ENCODE peak calls at places on chromosomes 11 and 22, in four cellular contexts. R is suprapubic skin, H is pancreas, L is bronchial epithelial cell. X is an unnamed sample.

GRCh38 chr11:117786099-117786870 is 10.7 kb downstream of the DSCAML1 start:
- DNase-seq in R (no peak), H (no peak), L (peak), X (no peak)

GRCh38 chr22:46815896-46816721 is 53.7 kb downstream of the TBC1D22A start:
- DNase-seq in R (no peak), H (no peak), L (no peak), X (no peak)

GRCh38 chr11:124740277-124740882 is 638 bp downstream of the NRGN start:
- DNase-seq in R (no peak), H (no peak), L (no peak), X (no peak)

GRCh38 chr11:61833926-61834277 is 5.8 kb downstream of the FADS2 start:
- DNase-seq in R (no peak), H (peak), L (no peak), X (no peak)

GRCh38 chr11:70496591-70497535 is 98.5 kb downstream of the CTTN start:
- DNase-seq in R (no peak), H (no peak), L (no peak), X (no peak)

GRCh38 chr11:132099692-132100091 is 729.3 kb downstream of the NTM start:
- DNase-seq in R (no peak), H (no peak), L (no peak), X (no peak)

GRCh38 chr11:3123761-3124733 is 41.1 kb downstream of the OSBPL5 start:
- DNase-seq in R (peak), H (peak), L (peak), X (no peak)

GRCh38 chr11:33507967-33508366 is 192.7 kb downstream of the C11orf91 start:
- DNase-seq in R (no peak), H (no peak), L (peak), X (no peak)

GRCh38 chr11:95686265-95686664 is 103.3 kb downstream of the FAM76B start:
- DNase-seq in R (no peak), H (no peak), L (no peak), X (no peak)

GRCh38 chr11:1988667-1989317 is 8.8 kb downstream of the H19 start:
- DNase-seq in R (no peak), H (peak), L (no peak), X (no peak)

GRCh38 chr11:45852712-45853101 is 5.4 kb downstream of the CRY2 start:
- DNase-seq in R (no peak), H (no peak), L (no peak), X (no peak)

GRCh38 chr11:16612801-16613400 is 125.5 kb upstream of the C11orf58 start:
- DNase-seq in R (no peak), H (no peak), L (no peak), X (no peak)

GRCh38 chr11:64549969-64550368 is 41.1 kb upstream of the SLC22A12 start:
- DNase-seq in R (no peak), H (no peak), L (no peak), X (no peak)

GRCh38 chr11:86938900-86939880 is 16.0 kb downstream of the FZD4 start:
- DNase-seq in R (no peak), H (no peak), L (peak), X (no peak)

GRCh38 chr11:57214494-57214893 is 22.6 kb downstream of the APLNR start:
- DNase-seq in R (no peak), H (no peak), L (peak), X (no peak)

GRCh38 chr11:67024410-67024809 is 1.5 kb downstream of the SYT12 start:
- DNase-seq in R (no peak), H (no peak), L (peak), X (no peak)

GRCh38 chr22:40668611-40669390 is 10.5 kb upstream of the MCHR1 start:
- DNase-seq in R (no peak), H (no peak), L (peak), X (no peak)

GRCh38 chr22:31341386-31342088 is 4.6 kb downstream of the PATZ1 start:
- DNase-seq in R (no peak), H (peak), L (no peak), X (no peak)

GRCh38 chr22:27224485-27225364 is 567.3 kb downstream of the MIAT start:
- DNase-seq in R (no peak), H (no peak), L (no peak), X (no peak)

GRCh38 chr11:1863352-1864215 is 10.7 kb downstream of the LSP1 start:
- DNase-seq in R (peak), H (peak), L (peak), X (peak)

GRCh38 chr11:62370743-62371440 is 33.6 kb downstream of the ASRGL1 start:
- DNase-seq in R (no peak), H (peak), L (no peak), X (no peak)

GRCh38 chr22:25193548-25193947 is 6.1 kb upstream of the CRYBB3 start:
- DNase-seq in R (no peak), H (no peak), L (no peak), X (no peak)

GRCh38 chr22:27723150-27723549 is 78.4 kb downstream of the MN1 start:
- DNase-seq in R (no peak), H (no peak), L (peak), X (no peak)

GRCh38 chr11:129828301-129828836 is 12.7 kb downstream of the TMEM45B start:
- DNase-seq in R (no peak), H (no peak), L (peak), X (no peak)

GRCh38 chr11:116791002-116791812 is 472 bp downstream of the APOA5 start:
- DNase-seq in R (peak), H (peak), L (peak), X (peak)

GRCh38 chr11:86408845-86409244 is 34.2 kb downstream of the CCDC81 start:
- DNase-seq in R (no peak), H (no peak), L (peak), X (no peak)

GRCh38 chr22:46294784-46295183 is 1.9 kb upstream of the GTSE1 start:
- DNase-seq in R (no peak), H (no peak), L (no peak), X (no peak)

GRCh38 chr22:27242111-27242436 is 559.5 kb downstream of the MN1 start:
- DNase-seq in R (no peak), H (no peak), L (no peak), X (no peak)

GRCh38 chr11:35089724-35090505 is 49.1 kb upstream of the CD44 start:
- DNase-seq in R (no peak), H (no peak), L (no peak), X (no peak)

GRCh38 chr11:86244063-86244521 is 461 bp upstream of the EED start:
- DNase-seq in R (peak), H (peak), L (peak), X (peak)

GRCh38 chr11:47270331-47271271 is 668 bp downstream of the MADD start:
- DNase-seq in R (no peak), H (no peak), L (peak), X (peak)

GRCh38 chr11:130897262-130898182 is 18.8 kb downstream of the SNX19 start:
- DNase-seq in R (no peak), H (peak), L (peak), X (no peak)
- H3K4me3 ChIP-seq in R (no peak), H (no peak), L (no peak), X (no peak)

DNA sequence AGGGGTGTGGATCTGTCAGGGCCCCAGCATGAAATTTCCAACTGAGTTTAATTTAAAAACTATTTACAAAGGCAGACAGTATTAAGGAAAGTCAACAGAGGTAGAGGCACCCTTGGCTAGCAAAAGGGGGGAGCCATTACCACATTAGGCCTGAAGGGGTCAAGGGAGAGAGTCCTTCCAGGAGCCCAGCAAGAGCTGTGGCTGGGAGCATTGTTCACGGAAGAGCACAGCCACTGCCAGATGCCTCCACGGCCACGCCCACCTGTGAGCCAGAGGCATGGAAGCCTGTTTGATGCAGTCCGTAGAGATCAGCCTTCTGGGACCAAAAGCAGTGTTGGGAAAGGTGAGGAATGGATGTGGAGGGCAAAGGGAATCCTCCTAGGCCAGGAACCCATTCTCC is 102.6 kb downstream of the GALNT18 start:
- DNase-seq in R (no peak), H (no peak), L (no peak), X (no peak)
- TF ChIP-seq CTCF in R (no peak), H (no peak), L (no peak), X (no peak)

GRCh38 chr11:69012092-69013008 is 696 bp downstream of the MRGPRF start:
- DNase-seq in R (no peak), H (peak), L (no peak), X (no peak)
- H3K4me3 ChIP-seq in R (peak), H (peak), L (no peak), X (peak)

GRCh38 chr11:120105576-120105975 is 32.3 kb downstream of the TRIM29 start:
- DNase-seq in R (no peak), H (no peak), L (no peak), X (no peak)
- TF ChIP-seq CTCF in R (no peak), H (no peak), L (no peak), X (no peak)

DNA sequence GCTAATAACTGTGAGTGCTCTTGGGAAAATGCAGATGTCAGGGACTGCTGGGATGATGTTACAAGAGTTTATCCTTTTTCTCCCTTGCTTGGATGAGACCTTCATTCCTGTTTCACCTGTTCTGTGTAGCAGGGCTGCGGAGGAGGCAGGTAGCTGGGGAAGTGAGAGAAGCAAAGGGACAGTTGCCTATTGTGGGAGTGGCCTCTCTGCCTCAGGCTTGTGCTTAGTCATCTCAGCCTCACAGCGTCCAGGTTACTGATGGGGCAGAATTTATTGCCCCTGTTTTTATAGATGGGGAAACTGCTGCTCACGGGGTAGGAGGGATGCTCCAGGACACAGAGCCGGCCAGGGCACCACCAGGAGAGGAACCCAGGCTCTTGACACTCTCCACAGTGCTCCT is 1.7 kb downstream of the STX3 start:
- DNase-seq in R (no peak), H (no peak), L (peak), X (no peak)
- H3K4me3 ChIP-seq in R (peak), H (peak), L (no peak), X (no peak)

X was measured in dorsolateral prefrontal cortex.